ENCODE peak calls at places on chromosomes 4 and X, in four cellular contexts. One of them, this sample, is unnamed.

GRCh38 chr4:182142146-182143085 is 100.8 kb upstream of the TENM3 start:
- DNase-seq in HepG2: no peak
- DNase-seq in H1: no peak
- DNase-seq in GM12878: no peak
- DNase-seq in this sample: no peak

GRCh38 chrX:57951666-57952319 is 41.5 kb upstream of the ZXDA start:
- DNase-seq in HepG2: no peak
- DNase-seq in H1: no peak
- DNase-seq in GM12878: no peak
- DNase-seq in this sample: no peak

GRCh38 chrX:153719238-153719637 is 4.9 kb downstream of the BCAP31 start:
- DNase-seq in HepG2: no peak
- DNase-seq in GM12878: no peak
- DNase-seq in H1: no peak
- DNase-seq in this sample: no peak

GRCh38 chr4:24747234-24747975 is 48.0 kb upstream of the SOD3 start:
- DNase-seq in GM12878: no peak
- DNase-seq in H1: no peak
- DNase-seq in HepG2: no peak
- DNase-seq in this sample: no peak

GRCh38 chrX:109848451-109849050 is 115.5 kb upstream of the ACSL4 start:
- DNase-seq in H1: no peak
- DNase-seq in GM12878: no peak
- DNase-seq in HepG2: peak
- DNase-seq in this sample: no peak

GRCh38 chr4:75545526-75545925 is 10.3 kb upstream of the ODAPH start:
- DNase-seq in GM12878: no peak
- DNase-seq in HepG2: no peak
- DNase-seq in H1: no peak
- DNase-seq in this sample: no peak

GRCh38 chr4:145148980-145149379 is 31.4 kb downstream of the OTUD4 start:
- DNase-seq in GM12878: no peak
- DNase-seq in HepG2: no peak
- DNase-seq in H1: no peak
- DNase-seq in this sample: no peak

GRCh38 chr4:152778656-152779512 is 646 bp downstream of the TIGD4 start:
- DNase-seq in GM12878: no peak
- DNase-seq in H1: no peak
- DNase-seq in HepG2: peak
- DNase-seq in this sample: no peak

GRCh38 chr4:152975615-152976465 is 39.7 kb downstream of the FHDC1 start:
- DNase-seq in HepG2: no peak
- DNase-seq in GM12878: no peak
- DNase-seq in H1: no peak
- DNase-seq in this sample: no peak

GRCh38 chr4:41280010-41280409 is 23.3 kb downstream of the UCHL1 start:
- DNase-seq in H1: no peak
- DNase-seq in HepG2: no peak
- DNase-seq in GM12878: no peak
- DNase-seq in this sample: no peak

GRCh38 chrX:10577863-10578262 is 42.5 kb downstream of the MID1 start:
- DNase-seq in HepG2: no peak
- DNase-seq in H1: no peak
- DNase-seq in GM12878: no peak
- DNase-seq in this sample: no peak

GRCh38 chr4:3316146-3316545 is 23.3 kb downstream of the RGS12 start:
- DNase-seq in GM12878: no peak
- DNase-seq in HepG2: no peak
- DNase-seq in H1: no peak
- DNase-seq in this sample: no peak

GRCh38 chr4:74370912-74371311 is 6.0 kb downstream of the EREG start:
- DNase-seq in GM12878: no peak
- DNase-seq in HepG2: peak
- DNase-seq in H1: no peak
- DNase-seq in this sample: no peak

GRCh38 chr4:15013585-15013984 is 11.3 kb downstream of the CPEB2 start:
- DNase-seq in GM12878: no peak
- DNase-seq in H1: no peak
- DNase-seq in HepG2: no peak
- DNase-seq in this sample: no peak

GRCh38 chr4:15010038-15010585 is 7.8 kb downstream of the CPEB2 start:
- DNase-seq in H1: no peak
- DNase-seq in HepG2: no peak
- DNase-seq in GM12878: no peak
- DNase-seq in this sample: no peak

GRCh38 chr4:15007201-15007600 is 4.9 kb downstream of the CPEB2 start:
- DNase-seq in H1: no peak
- DNase-seq in GM12878: no peak
- DNase-seq in HepG2: no peak
- DNase-seq in this sample: no peak

GRCh38 chr4:15012017-15012788 is 9.9 kb downstream of the CPEB2 start:
- DNase-seq in HepG2: no peak
- DNase-seq in H1: no peak
- DNase-seq in GM12878: no peak
- DNase-seq in this sample: no peak

DNA sequence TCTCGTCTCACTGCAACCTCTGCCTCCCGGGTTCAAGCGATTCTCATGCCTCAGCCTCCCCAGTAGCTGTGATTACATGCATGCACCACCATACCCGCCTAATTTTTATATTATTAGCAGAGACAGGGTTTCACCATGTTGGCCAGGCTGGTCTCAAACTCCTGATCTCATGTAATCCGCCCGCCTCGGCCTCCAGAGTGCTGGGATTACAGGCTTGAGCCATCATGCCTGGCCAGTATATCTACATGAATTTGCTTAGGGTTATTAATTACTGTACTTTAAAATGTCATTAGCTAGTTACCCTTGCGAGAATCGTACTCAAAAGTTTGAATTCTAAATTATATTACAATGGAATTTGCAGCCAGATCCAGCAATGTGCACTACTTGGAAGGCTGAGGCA is 8.9 kb downstream of the CPEB2 start:
- DNase-seq in GM12878: no peak
- DNase-seq in HepG2: no peak
- DNase-seq in H1: no peak
- DNase-seq in this sample: no peak
- H3K4me3 ChIP-seq in GM12878: no peak
- H3K4me3 ChIP-seq in HepG2: no peak
- H3K4me3 ChIP-seq in H1: no peak
- H3K4me3 ChIP-seq in this sample: no peak

DNA sequence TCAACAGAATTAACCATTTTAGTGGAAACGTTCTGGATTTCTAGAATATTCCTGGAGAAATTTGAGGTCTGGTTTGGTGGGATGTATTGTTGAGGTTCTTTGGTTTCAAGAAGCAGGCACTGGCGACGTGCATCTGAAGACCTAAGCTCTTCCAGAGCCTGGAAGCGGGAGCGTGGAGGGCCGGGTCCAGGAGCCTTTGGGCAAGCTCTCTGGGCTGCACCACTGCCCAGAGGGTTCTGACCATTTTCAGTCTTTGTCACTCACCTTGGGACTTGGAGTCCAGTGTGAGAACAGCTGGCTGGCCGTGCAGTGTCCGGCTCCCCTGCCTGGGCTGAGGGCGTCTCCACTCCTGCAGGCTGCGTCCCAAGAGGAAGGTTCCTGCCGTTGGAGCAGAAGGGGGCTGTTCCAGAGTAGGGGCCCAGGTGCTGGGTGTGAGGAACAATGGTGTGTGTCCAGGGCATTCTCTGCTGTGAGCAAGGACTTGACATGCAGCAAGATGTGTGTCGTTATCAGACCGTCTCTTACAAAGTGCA is 24.0 kb downstream of the PIGG start:
- DNase-seq in GM12878: no peak
- DNase-seq in H1: no peak
- DNase-seq in HepG2: no peak
- DNase-seq in this sample: no peak
- TF ChIP-seq SUZ12 in GM12878: no peak
- TF ChIP-seq SUZ12 in H1: no peak
- TF ChIP-seq SUZ12 in HepG2: no peak
- TF ChIP-seq SUZ12 in this sample: no peak

DNA sequence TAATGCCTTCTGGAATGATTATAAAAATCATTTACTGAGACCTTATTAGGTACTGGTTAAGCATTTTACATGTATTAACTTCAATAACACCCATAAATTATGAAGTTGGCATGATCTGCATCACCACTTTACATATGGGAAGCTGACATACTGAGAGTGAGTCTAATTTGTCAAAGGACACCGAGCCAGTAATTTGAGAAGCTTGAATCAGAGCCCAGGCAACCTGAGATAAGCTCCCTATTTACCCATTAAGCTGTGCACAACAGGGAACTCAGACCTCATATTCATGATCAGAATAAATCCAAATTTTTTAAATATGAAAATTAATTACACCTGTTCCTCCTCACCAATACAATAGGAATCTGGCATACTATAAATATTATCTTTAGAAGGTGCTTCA is 247.9 kb upstream of the EPHA5 start:
- DNase-seq in HepG2: no peak
- DNase-seq in H1: no peak
- DNase-seq in GM12878: no peak
- DNase-seq in this sample: no peak
- TF ChIP-seq YY1 in HepG2: no peak
- TF ChIP-seq YY1 in H1: no peak
- TF ChIP-seq YY1 in GM12878: no peak
- TF ChIP-seq YY1 in this sample: no peak

GRCh38 chr4:15652191-15652590 is 3.0 kb downstream of the FBXL5 start:
- DNase-seq in H1: no peak
- DNase-seq in GM12878: no peak
- DNase-seq in HepG2: no peak
- DNase-seq in this sample: no peak
- H3K4me3 ChIP-seq in H1: no peak
- H3K4me3 ChIP-seq in GM12878: peak
- H3K4me3 ChIP-seq in HepG2: no peak
- H3K4me3 ChIP-seq in this sample: no peak

GRCh38 chrX:123731258-123731986 is 1.4 kb downstream of the THOC2 start:
- DNase-seq in H1: no peak
- DNase-seq in HepG2: no peak
- DNase-seq in GM12878: no peak
- DNase-seq in this sample: no peak
- TF ChIP-seq SUZ12 in H1: no peak
- TF ChIP-seq SUZ12 in HepG2: no peak
- TF ChIP-seq SUZ12 in GM12878: no peak
- TF ChIP-seq SUZ12 in this sample: no peak

This sample was measured in NT2/D1.